ENCODE peak calls at places on chromosomes 1 and 21, in eight cellular contexts. V is sigmoid colon, G is mesothelial cell of epicardium, J is stomach, W is MM.1S, M is B cell, F is WERI-Rb-1, U is GM10248. K is an unnamed sample.

GRCh38 chr1:164588388-164589341 is 29.7 kb downstream of the PBX1 start:
- DNase-seq in V (peak), G (peak), J (no peak), W (no peak), M (no peak), F (no peak), U (no peak), K (no peak)

GRCh38 chr1:117802546-117803257 is 126.7 kb downstream of the GDAP2 start:
- DNase-seq in V (no peak), G (no peak), J (no peak), W (no peak), M (no peak), F (no peak), U (no peak), K (no peak)

GRCh38 chr1:155126494-155127104 is 1.1 kb upstream of the EFNA1 start:
- DNase-seq in V (peak), G (peak), J (peak), W (no peak), M (no peak), F (peak), U (no peak), K (no peak)

GRCh38 chr1:162145280-162145965 is 75.9 kb downstream of the NOS1AP start:
- DNase-seq in V (no peak), G (no peak), J (no peak), W (no peak), M (no peak), F (peak), U (no peak), K (no peak)

GRCh38 chr1:87449348-87449963 is 120.8 kb downstream of the LMO4 start:
- DNase-seq in V (peak), G (no peak), J (peak), W (peak), M (peak), F (no peak), U (peak), K (no peak)

GRCh38 chr1:29383972-29384371 is 147.7 kb downstream of the PTPRU start:
- DNase-seq in V (no peak), G (peak), J (no peak), W (no peak), M (no peak), F (no peak), U (no peak), K (no peak)

GRCh38 chr21:36145259-36145658 is 10.4 kb downstream of the CBR3 start:
- DNase-seq in V (no peak), G (no peak), J (no peak), W (peak), M (no peak), F (no peak), U (no peak), K (no peak)

GRCh38 chr1:26049531-26050254 is 3.8 kb upstream of the SLC30A2 start:
- DNase-seq in V (no peak), G (no peak), J (no peak), W (no peak), M (no peak), F (no peak), U (no peak), K (no peak)

GRCh38 chr21:31318971-31319370 is 25.1 kb downstream of the TIAM1 start:
- DNase-seq in V (no peak), G (no peak), J (no peak), W (no peak), M (no peak), F (no peak), U (no peak), K (no peak)

GRCh38 chr1:40451238-40451585 is 936 bp downstream of the ZFP69B start:
- DNase-seq in V (no peak), G (no peak), J (no peak), W (no peak), M (no peak), F (no peak), U (no peak), K (no peak)

DNA sequence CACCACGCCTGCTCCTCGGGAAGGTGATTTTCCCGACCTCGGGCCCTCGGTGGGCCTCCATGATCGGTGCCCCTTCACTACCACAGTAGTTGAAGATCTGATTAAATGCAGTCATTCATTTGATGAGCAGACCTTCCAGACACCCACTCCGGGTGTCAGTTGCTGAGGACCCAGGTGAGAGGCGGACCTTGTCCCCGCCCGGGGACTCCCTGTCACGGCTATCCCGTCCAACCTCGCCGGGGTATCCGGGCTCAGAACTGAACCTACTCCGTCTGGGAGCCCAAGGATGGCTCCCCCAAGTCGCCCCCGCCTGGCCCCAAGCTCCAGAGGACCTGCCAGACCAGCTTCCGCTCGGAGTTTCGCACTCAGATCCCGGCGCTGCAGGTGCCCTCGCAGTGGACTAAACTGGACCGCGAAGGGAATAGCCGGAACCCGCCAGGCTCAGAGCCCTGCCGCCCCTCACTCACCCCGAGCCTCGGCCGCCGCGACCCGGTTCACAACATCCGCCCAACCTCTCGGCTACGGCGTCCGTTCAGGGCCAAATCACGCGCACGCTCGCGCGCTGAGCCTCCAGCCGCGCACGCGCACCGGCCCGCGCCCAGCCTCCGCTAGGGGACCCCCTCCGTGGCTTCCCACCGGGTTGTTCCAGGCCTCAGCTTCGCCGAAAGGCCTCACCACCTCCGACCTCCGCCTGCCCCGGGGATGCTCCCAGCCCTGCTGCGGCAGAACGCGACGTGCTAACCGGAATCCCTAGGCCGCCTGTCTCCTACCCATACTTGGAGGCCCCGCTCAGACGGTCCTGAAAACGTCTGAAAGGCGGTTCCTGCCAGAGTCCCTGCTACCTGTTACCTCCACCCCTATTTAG is 22.3 kb downstream of the RNU1-3 start:
- DNase-seq in V (peak), G (peak), J (peak), W (peak), M (peak), F (peak), U (peak), K (peak)
- TF ChIP-seq CTCF in V (no peak), G (peak), J (peak), W (peak), M (peak), F (peak), U (peak), K (peak)

GRCh38 chr1:53766766-53767409 is 27.9 kb upstream of the GLIS1 start:
- DNase-seq in V (no peak), G (no peak), J (no peak), W (peak), M (no peak), F (no peak), U (no peak), K (no peak)

GRCh38 chr1:53766194-53766748 is 27.3 kb upstream of the GLIS1 start:
- DNase-seq in V (no peak), G (no peak), J (no peak), W (peak), M (no peak), F (no peak), U (no peak), K (no peak)

GRCh38 chr1:53763911-53764310 is 24.9 kb upstream of the GLIS1 start:
- DNase-seq in V (no peak), G (no peak), J (no peak), W (no peak), M (no peak), F (no peak), U (no peak), K (no peak)

GRCh38 chr1:53765656-53766055 is 26.7 kb upstream of the GLIS1 start:
- DNase-seq in V (no peak), G (no peak), J (no peak), W (peak), M (no peak), F (no peak), U (no peak), K (no peak)

GRCh38 chr1:53763461-53763860 is 24.5 kb upstream of the GLIS1 start:
- DNase-seq in V (no peak), G (no peak), J (no peak), W (no peak), M (no peak), F (no peak), U (no peak), K (no peak)
- TF ChIP-seq CTCF in V (no peak), G (no peak), J (no peak), W (no peak), M (no peak), F (peak), U (no peak), K (no peak)

DNA sequence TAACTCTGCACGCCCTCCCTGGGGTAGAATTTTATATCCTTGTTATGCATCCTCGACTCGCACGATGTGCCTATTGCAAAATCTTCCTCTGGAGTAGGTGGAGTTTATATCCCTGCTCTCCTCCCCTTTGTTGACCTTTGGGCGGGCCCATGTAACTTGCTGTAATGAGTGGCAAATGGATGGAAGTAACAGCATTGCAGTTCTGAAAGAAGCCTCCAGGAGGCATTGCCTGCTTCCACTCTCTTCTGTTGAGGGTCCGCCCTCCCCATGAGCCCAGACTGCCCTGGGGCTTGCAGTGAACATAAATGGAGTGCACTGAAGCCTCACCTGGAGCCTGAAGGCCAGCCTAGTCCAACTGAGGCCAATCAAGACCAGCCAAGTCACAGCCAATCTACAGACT is 62.2 kb upstream of the GRIK3 start:
- DNase-seq in V (no peak), G (no peak), J (no peak), W (no peak), M (no peak), F (peak), U (peak), K (no peak)
- TF ChIP-seq CTCF in V (no peak), G (peak), J (no peak), W (peak), M (no peak), F (peak), U (no peak), K (no peak)

GRCh38 chr1:165631403-165632151 is 543 bp downstream of the MGST3 start:
- DNase-seq in V (peak), G (peak), J (peak), W (peak), M (no peak), F (peak), U (peak), K (no peak)
- TF ChIP-seq CTCF in V (no peak), G (no peak), J (no peak), W (no peak), M (no peak), F (no peak), U (no peak), K (peak)

GRCh38 chr1:42730002-42730401 is 10.0 kb downstream of the CLDN19 start:
- DNase-seq in V (no peak), G (no peak), J (no peak), W (no peak), M (no peak), F (no peak), U (no peak), K (no peak)
- TF ChIP-seq CTCF in V (no peak), G (no peak), J (no peak), W (no peak), M (no peak), F (no peak), U (no peak), K (no peak)

GRCh38 chr1:236512019-236512418 is 11.8 kb upstream of the LGALS8 start:
- DNase-seq in V (no peak), G (no peak), J (no peak), W (no peak), M (no peak), F (no peak), U (no peak), K (no peak)

GRCh38 chr1:236507022-236507700 is 16.6 kb upstream of the LGALS8 start:
- DNase-seq in V (no peak), G (no peak), J (peak), W (no peak), M (no peak), F (no peak), U (no peak), K (no peak)

GRCh38 chr1:236509203-236509602 is 14.6 kb upstream of the LGALS8 start:
- DNase-seq in V (no peak), G (no peak), J (no peak), W (no peak), M (no peak), F (no peak), U (no peak), K (no peak)

GRCh38 chr1:236508593-236509027 is 15.2 kb upstream of the LGALS8 start:
- DNase-seq in V (no peak), G (no peak), J (no peak), W (peak), M (no peak), F (no peak), U (no peak), K (no peak)

GRCh38 chr1:236509647-236510401 is 14.0 kb upstream of the LGALS8 start:
- DNase-seq in V (no peak), G (no peak), J (peak), W (no peak), M (no peak), F (no peak), U (no peak), K (no peak)
- TF ChIP-seq CTCF in V (no peak), G (no peak), J (no peak), W (no peak), M (no peak), F (no peak), U (no peak), K (peak)

GRCh38 chr21:46096997-46097825 is 701 bp upstream of the COL6A2 start:
- DNase-seq in V (peak), G (peak), J (peak), W (no peak), M (no peak), F (peak), U (peak), K (peak)
- TF ChIP-seq CTCF in V (no peak), G (no peak), J (no peak), W (no peak), M (no peak), F (no peak), U (no peak), K (no peak)

GRCh38 chr1:38039386-38039933 is 7.1 kb downstream of the POU3F1 start:
- DNase-seq in V (no peak), G (no peak), J (no peak), W (no peak), M (no peak), F (no peak), U (no peak), K (no peak)

GRCh38 chr1:38038836-38039235 is 7.8 kb downstream of the POU3F1 start:
- DNase-seq in V (no peak), G (no peak), J (no peak), W (no peak), M (no peak), F (no peak), U (no peak), K (no peak)

GRCh38 chr1:38041941-38042834 is 4.4 kb downstream of the POU3F1 start:
- DNase-seq in V (no peak), G (no peak), J (no peak), W (no peak), M (no peak), F (no peak), U (no peak), K (no peak)

GRCh38 chr1:38034871-38035270 is 11.7 kb downstream of the POU3F1 start:
- DNase-seq in V (no peak), G (no peak), J (no peak), W (no peak), M (no peak), F (no peak), U (no peak), K (no peak)

GRCh38 chr1:38037481-38037939 is 9.1 kb downstream of the POU3F1 start:
- DNase-seq in V (no peak), G (no peak), J (no peak), W (no peak), M (no peak), F (peak), U (no peak), K (no peak)
- TF ChIP-seq CTCF in V (no peak), G (no peak), J (no peak), W (no peak), M (peak), F (peak), U (peak), K (peak)

GRCh38 chr1:181911715-181912114 is 149.8 kb downstream of the ZNF648 start:
- DNase-seq in V (no peak), G (no peak), J (no peak), W (no peak), M (no peak), F (no peak), U (no peak), K (no peak)

GRCh38 chr1:181906631-181907030 is 154.9 kb downstream of the ZNF648 start:
- DNase-seq in V (no peak), G (no peak), J (no peak), W (no peak), M (no peak), F (no peak), U (no peak), K (no peak)

GRCh38 chr1:181909010-181909409 is 152.5 kb downstream of the ZNF648 start:
- DNase-seq in V (no peak), G (no peak), J (no peak), W (no peak), M (no peak), F (no peak), U (no peak), K (no peak)

GRCh38 chr1:181905944-181906597 is 155.4 kb downstream of the ZNF648 start:
- DNase-seq in V (no peak), G (no peak), J (no peak), W (no peak), M (no peak), F (no peak), U (no peak), K (no peak)

DNA sequence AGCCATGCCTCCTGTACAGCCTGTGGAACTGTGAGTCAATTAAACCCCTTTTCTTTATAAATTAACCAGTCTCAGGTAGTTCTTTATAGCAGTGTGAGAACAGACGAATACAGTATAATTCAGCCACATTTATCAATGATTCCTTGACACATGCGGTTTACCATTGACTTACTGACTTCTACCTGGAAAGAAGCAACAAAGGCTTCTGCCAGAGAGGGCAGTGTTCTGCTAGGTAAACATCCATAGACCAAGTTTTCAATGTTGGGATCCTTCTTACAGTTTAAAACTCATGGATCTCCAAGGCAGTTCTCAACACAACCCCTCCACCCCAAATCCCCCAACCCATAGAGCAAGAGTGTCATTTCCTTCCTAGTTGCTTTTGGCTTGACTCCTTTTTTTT is 150.6 kb downstream of the ZNF648 start:
- DNase-seq in V (no peak), G (no peak), J (no peak), W (peak), M (no peak), F (no peak), U (no peak), K (no peak)
- TF ChIP-seq CTCF in V (no peak), G (no peak), J (no peak), W (peak), M (no peak), F (peak), U (no peak), K (peak)

K was measured in chondrocyte.